ENCODE peak calls at places on chromosome 6, in seven cellular contexts. Y, X, T, J, L, V and Z are unnamed samples.

GRCh38 chr6:30615958-30616810 is 859 bp downstream of the PPP1R10 start:
- DNase-seq in Y (no peak), X (no peak), T (peak), J (peak), L (peak), V (no peak), Z (peak)

GRCh38 chr6:3324262-3324942 is 65.7 kb downstream of the PSMG4 start:
- DNase-seq in Y (peak), X (no peak), T (peak), J (no peak), L (peak), V (no peak), Z (peak)

GRCh38 chr6:33752139-33753015 is 5.7 kb upstream of the IP6K3 start:
- DNase-seq in Y (no peak), X (no peak), T (no peak), J (no peak), L (no peak), V (peak), Z (no peak)

GRCh38 chr6:110654096-110654820 is 161.0 kb downstream of the CDK19 start:
- DNase-seq in Y (no peak), X (no peak), T (peak), J (no peak), L (no peak), V (no peak), Z (peak)

GRCh38 chr6:11729083-11729482 is 49.5 kb downstream of the ADTRP start:
- DNase-seq in Y (no peak), X (no peak), T (no peak), J (no peak), L (no peak), V (no peak), Z (no peak)

GRCh38 chr6:52420668-52421358 is 671 bp downstream of the EFHC1 start:
- DNase-seq in Y (no peak), X (no peak), T (peak), J (peak), L (peak), V (no peak), Z (peak)

GRCh38 chr6:108653864-108654402 is 93.2 kb downstream of the FOXO3 start:
- DNase-seq in Y (no peak), X (no peak), T (peak), J (peak), L (peak), V (peak), Z (peak)

GRCh38 chr6:84728602-84729001 is 35.8 kb downstream of the TBX18 start:
- DNase-seq in Y (no peak), X (no peak), T (peak), J (no peak), L (no peak), V (no peak), Z (peak)

GRCh38 chr6:136566007-136566487 is 15.8 kb upstream of the MAP7 start:
- DNase-seq in Y (no peak), X (no peak), T (no peak), J (no peak), L (no peak), V (peak), Z (no peak)

GRCh38 chr6:133099573-133099972 is 141.6 kb upstream of the EYA4 start:
- DNase-seq in Y (peak), X (no peak), T (peak), J (no peak), L (peak), V (no peak), Z (peak)

GRCh38 chr6:79525272-79526100 is 11.7 kb downstream of the LCA5 start:
- DNase-seq in Y (peak), X (no peak), T (no peak), J (no peak), L (peak), V (no peak), Z (peak)

GRCh38 chr6:44335631-44336030 is 6.8 kb upstream of the SPATS1 start:
- DNase-seq in Y (no peak), X (no peak), T (no peak), J (no peak), L (no peak), V (no peak), Z (no peak)

GRCh38 chr6:107629545-107630147 is 139.7 kb downstream of the SOBP start:
- DNase-seq in Y (no peak), X (no peak), T (no peak), J (no peak), L (no peak), V (no peak), Z (no peak)

GRCh38 chr6:84685983-84686584 is 78.3 kb downstream of the TBX18 start:
- DNase-seq in Y (no peak), X (no peak), T (peak), J (no peak), L (no peak), V (no peak), Z (no peak)

GRCh38 chr6:35725081-35725708 is 11.6 kb upstream of the ARMC12 start:
- DNase-seq in Y (no peak), X (no peak), T (no peak), J (no peak), L (no peak), V (no peak), Z (no peak)

GRCh38 chr6:101832371-101832770 is 438.9 kb downstream of the GRIK2 start:
- DNase-seq in Y (no peak), X (no peak), T (no peak), J (no peak), L (no peak), V (no peak), Z (no peak)

GRCh38 chr6:161498359-161498758 is 224.5 kb upstream of the AGPAT4 start:
- DNase-seq in Y (no peak), X (no peak), T (peak), J (no peak), L (peak), V (no peak), Z (peak)

GRCh38 chr6:81605526-81605925 is 147.0 kb downstream of the TENT5A start:
- DNase-seq in Y (no peak), X (no peak), T (no peak), J (no peak), L (no peak), V (no peak), Z (no peak)

GRCh38 chr6:167779123-167779992 is 47.4 kb upstream of the AFDN start:
- DNase-seq in Y (no peak), X (no peak), T (no peak), J (peak), L (no peak), V (no peak), Z (no peak)

GRCh38 chr6:2225422-2226392 is 19.7 kb downstream of the GMDS start:
- DNase-seq in Y (no peak), X (no peak), T (no peak), J (no peak), L (peak), V (peak), Z (peak)

GRCh38 chr6:157226026-157226639 is 97.2 kb downstream of the TMEM242 start:
- DNase-seq in Y (no peak), X (no peak), T (no peak), J (no peak), L (peak), V (no peak), Z (peak)

GRCh38 chr6:12138377-12138776 is 126.3 kb downstream of the HIVEP1 start:
- DNase-seq in Y (no peak), X (no peak), T (peak), J (no peak), L (no peak), V (no peak), Z (no peak)

GRCh38 chr6:9250852-9251251 is 815.5 kb upstream of the SLC35B3 start:
- DNase-seq in Y (peak), X (no peak), T (peak), J (no peak), L (peak), V (peak), Z (peak)

GRCh38 chr6:16334671-16335070 is 96.3 kb downstream of the GMPR start:
- DNase-seq in Y (no peak), X (no peak), T (peak), J (peak), L (peak), V (no peak), Z (peak)

GRCh38 chr6:2990179-2990931 is 9.3 kb upstream of the NQO2 start:
- DNase-seq in Y (no peak), X (no peak), T (peak), J (peak), L (peak), V (no peak), Z (peak)

GRCh38 chr6:21257125-21257524 is 336.4 kb upstream of the SOX4 start:
- DNase-seq in Y (no peak), X (no peak), T (no peak), J (no peak), L (no peak), V (no peak), Z (no peak)

GRCh38 chr6:17381429-17382147 is 11.8 kb upstream of the CAP2 start:
- DNase-seq in Y (no peak), X (no peak), T (peak), J (no peak), L (peak), V (no peak), Z (peak)

GRCh38 chr6:147194652-147195403 is 9.4 kb upstream of the STXBP5 start:
- DNase-seq in Y (no peak), X (no peak), T (peak), J (no peak), L (peak), V (no peak), Z (peak)

GRCh38 chr6:31690231-31691077 is 9.6 kb upstream of the LY6G5C start:
- DNase-seq in Y (no peak), X (no peak), T (no peak), J (no peak), L (no peak), V (peak), Z (no peak)

GRCh38 chr6:1075444-1075843 is 236.5 kb upstream of the FOXQ1 start:
- DNase-seq in Y (no peak), X (no peak), T (no peak), J (no peak), L (no peak), V (no peak), Z (no peak)

GRCh38 chr6:109867970-109868358 is 110.1 kb upstream of the GPR6 start:
- DNase-seq in Y (peak), X (no peak), T (no peak), J (no peak), L (peak), V (no peak), Z (no peak)

GRCh38 chr6:127851197-127851596 is 49.7 kb downstream of the THEMIS start:
- DNase-seq in Y (no peak), X (no peak), T (no peak), J (no peak), L (peak), V (no peak), Z (peak)

GRCh38 chr6:34890526-34890910 is 1.5 kb downstream of the ANKS1A start:
- DNase-seq in Y (no peak), X (no peak), T (no peak), J (no peak), L (no peak), V (no peak), Z (no peak)

GRCh38 chr6:158076548-158076947 is 91.5 kb downstream of the SERAC1 start:
- DNase-seq in Y (no peak), X (no peak), T (no peak), J (no peak), L (no peak), V (no peak), Z (no peak)

GRCh38 chr6:75213732-75214131 is 7.9 kb upstream of the COL12A1 start:
- DNase-seq in Y (no peak), X (no peak), T (peak), J (no peak), L (no peak), V (no peak), Z (no peak)

GRCh38 chr6:43283514-43283901 is 14.6 kb upstream of the SLC22A7 start:
- DNase-seq in Y (no peak), X (no peak), T (no peak), J (no peak), L (no peak), V (no peak), Z (no peak)